ENCODE peak calls at places on chromosomes 7 and 10, in eight cellular contexts. E is A549, J is SK-N-SH, P is transverse colon, W is esophagus muscularis mucosa, U is tibial nerve, S is sigmoid colon, T is upper lobe of left lung. X is an unnamed sample.

GRCh38 chr7:84237533-84238173 is 43.1 kb upstream of the SEMA3A start:
- DNase-seq in J (no peak), W (no peak), S (no peak), U (no peak), T (no peak), P (no peak), E (peak), X (no peak)

GRCh38 chr7:94424336-94424735 is 29.6 kb downstream of the COL1A2 start:
- DNase-seq in T (no peak), E (no peak), P (no peak), W (no peak), S (no peak), U (no peak), J (no peak), X (no peak)

GRCh38 chr10:88728107-88728763 is 22.2 kb downstream of the LIPK start:
- DNase-seq in P (peak), U (no peak), S (no peak), E (no peak), J (no peak), W (no peak), T (no peak), X (no peak)

GRCh38 chr10:94016727-94017714 is 23.3 kb downstream of the PLCE1 start:
- DNase-seq in T (no peak), U (no peak), W (no peak), S (no peak), P (no peak), E (no peak), J (no peak), X (no peak)

GRCh38 chr7:107076781-107077698 is 32.5 kb downstream of the PRKAR2B start:
- DNase-seq in S (no peak), J (no peak), P (no peak), U (no peak), E (no peak), T (no peak), W (no peak), X (no peak)

GRCh38 chr7:47809387-47809786 is 138.9 kb downstream of the PKD1L1 start:
- DNase-seq in E (no peak), T (no peak), P (no peak), S (no peak), W (no peak), U (no peak), J (no peak), X (no peak)

GRCh38 chr7:155917836-155918385 is 105.6 kb upstream of the SHH start:
- DNase-seq in P (no peak), W (no peak), E (no peak), S (no peak), T (peak), U (no peak), J (no peak), X (no peak)

GRCh38 chr7:44247868-44248651 is 47.3 kb downstream of the YKT6 start:
- DNase-seq in P (no peak), S (no peak), U (no peak), E (no peak), W (no peak), T (no peak), J (no peak), X (no peak)

GRCh38 chr10:13784067-13784466 is 197.3 kb downstream of the PRPF18 start:
- DNase-seq in U (no peak), S (no peak), W (no peak), T (no peak), P (no peak), E (no peak), J (no peak), X (no peak)

GRCh38 chr7:71615017-71615416 is 483.1 kb downstream of the GALNT17 start:
- DNase-seq in U (no peak), E (no peak), P (no peak), J (no peak), W (no peak), T (no peak), S (no peak), X (no peak)

GRCh38 chr7:98573816-98574215 is 43.3 kb upstream of the NPTX2 start:
- DNase-seq in E (no peak), J (no peak), W (no peak), T (no peak), P (no peak), U (no peak), S (no peak), X (no peak)

GRCh38 chr10:17233534-17233933 is 5.5 kb downstream of the VIM start:
- DNase-seq in T (no peak), W (no peak), U (no peak), P (peak), S (peak), E (no peak), J (no peak), X (peak)

GRCh38 chr10:62244785-62245595 is 23.7 kb downstream of the RTKN2 start:
- DNase-seq in U (no peak), S (no peak), J (peak), W (no peak), P (peak), T (peak), E (no peak), X (peak)

GRCh38 chr7:95840953-95841950 is 68.9 kb downstream of the DYNC1I1 start:
- DNase-seq in J (peak), U (no peak), T (no peak), W (no peak), S (no peak), E (peak), P (no peak), X (no peak)

GRCh38 chr7:111363099-111363498 is 199.2 kb downstream of the IMMP2L start:
- DNase-seq in P (no peak), S (no peak), J (no peak), U (no peak), W (no peak), E (no peak), T (no peak), X (no peak)

GRCh38 chr7:138878064-138878463 is 80.1 kb upstream of the ATP6V0A4 start:
- DNase-seq in P (no peak), T (no peak), J (no peak), S (no peak), W (no peak), E (no peak), U (no peak), X (no peak)

GRCh38 chr10:24350111-24350921 is 141.4 kb downstream of the KIAA1217 start:
- DNase-seq in J (no peak), U (no peak), T (no peak), W (no peak), S (no peak), E (no peak), P (no peak), X (no peak)

GRCh38 chr10:130479906-130480305 is 343.7 kb downstream of the GLRX3 start:
- DNase-seq in S (peak), U (no peak), W (no peak), T (no peak), J (no peak), E (no peak), P (no peak), X (no peak)

GRCh38 chr10:93435621-93436385 is 46.3 kb downstream of the MYOF start:
- DNase-seq in U (no peak), W (no peak), T (peak), P (no peak), E (no peak), S (peak), J (no peak), X (no peak)

GRCh38 chr7:77691892-77692491 is 4.3 kb upstream of the RSBN1L start:
- DNase-seq in U (no peak), E (no peak), S (no peak), J (no peak), T (no peak), W (no peak), P (peak), X (no peak)

GRCh38 chr7:140640060-140640611 is 477 bp downstream of the DENND2A start:
- DNase-seq in J (peak), P (peak), S (peak), W (no peak), T (no peak), E (peak), U (no peak), X (peak)

GRCh38 chr7:100127866-100128601 is 1.3 kb downstream of the MBLAC1 start:
- DNase-seq in U (no peak), T (no peak), J (peak), W (no peak), E (no peak), P (peak), S (no peak), X (peak)

GRCh38 chr10:95188593-95188992 is 5.4 kb upstream of the ACSM6 start:
- DNase-seq in W (no peak), U (no peak), T (no peak), S (no peak), P (no peak), J (no peak), E (no peak), X (no peak)

GRCh38 chr10:104322416-104322782 is 15.9 kb downstream of the ITPRIP start:
- DNase-seq in W (no peak), E (no peak), S (peak), J (peak), P (peak), T (peak), U (peak), X (no peak)

DNA sequence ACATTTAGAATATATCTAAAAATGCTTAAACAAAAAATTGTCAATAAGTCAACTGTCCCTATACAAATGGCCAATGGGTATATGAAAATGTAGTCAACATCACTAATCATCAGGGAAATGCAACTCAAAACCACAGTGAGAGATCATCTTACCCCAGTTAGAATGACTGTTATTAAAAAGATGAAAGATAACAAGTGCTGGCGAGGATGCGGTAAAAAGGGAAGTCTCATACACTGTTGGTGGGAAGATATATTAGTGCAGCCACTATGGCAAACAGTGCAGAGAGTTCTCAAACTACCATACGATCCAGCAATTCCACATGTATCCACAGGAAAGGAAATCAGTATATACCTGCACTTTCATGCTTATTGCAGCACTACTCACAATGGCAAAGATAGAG is 48.6 kb upstream of the APBB1IP start:
- DNase-seq in U (no peak), P (no peak), E (no peak), S (no peak), T (no peak), W (no peak), J (no peak), X (no peak)
- TF ChIP-seq EP300 in U (no peak), P (no peak), E (no peak), S (no peak), T (no peak), W (no peak), J (no peak), X (no peak)

GRCh38 chr7:128672927-128673517 is 930 bp downstream of the GARIN1A start:
- DNase-seq in T (no peak), P (no peak), S (no peak), J (peak), E (no peak), U (no peak), W (no peak), X (no peak)
- TF ChIP-seq CTCF in T (no peak), P (no peak), S (no peak), J (peak), E (peak), U (no peak), W (peak), X (no peak)

DNA sequence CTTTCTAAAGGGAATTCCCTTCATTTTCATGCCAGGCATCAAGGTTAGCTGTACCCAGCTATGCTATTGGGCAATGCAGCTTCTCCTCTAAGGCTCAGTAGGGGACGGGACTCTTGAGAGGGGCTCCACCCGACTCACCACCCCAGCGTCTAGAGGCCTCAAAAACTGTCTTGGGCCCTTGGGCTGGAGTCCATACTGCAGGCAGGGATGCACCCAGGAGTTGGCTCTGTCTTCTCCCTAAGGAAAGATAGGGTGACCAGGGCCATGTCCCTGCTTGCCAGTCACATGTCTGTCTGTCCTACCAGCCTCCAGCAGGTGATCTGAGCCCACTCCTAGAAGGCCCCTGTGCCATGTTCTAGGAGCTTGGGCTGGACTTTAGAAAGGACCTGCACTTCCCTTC is 1.2 kb downstream of the OPN4 start:
- DNase-seq in T (no peak), U (no peak), P (peak), S (peak), E (no peak), W (no peak), J (peak), X (peak)
- TF ChIP-seq EP300 in T (no peak), U (no peak), P (no peak), S (no peak), E (no peak), W (no peak), J (no peak), X (no peak)

GRCh38 chr10:113027574-113028392 is 77.7 kb downstream of the TCF7L2 start:
- DNase-seq in E (no peak), U (no peak), J (no peak), P (no peak), S (peak), W (no peak), T (no peak), X (no peak)
- TF ChIP-seq CTCF in E (no peak), U (no peak), J (no peak), P (no peak), S (no peak), W (no peak), T (no peak), X (no peak)

GRCh38 chr7:53904355-53904754 is 637.8 kb upstream of the VSTM2A start:
- DNase-seq in W (no peak), S (no peak), J (no peak), T (no peak), U (no peak), P (no peak), E (no peak), X (no peak)

DNA sequence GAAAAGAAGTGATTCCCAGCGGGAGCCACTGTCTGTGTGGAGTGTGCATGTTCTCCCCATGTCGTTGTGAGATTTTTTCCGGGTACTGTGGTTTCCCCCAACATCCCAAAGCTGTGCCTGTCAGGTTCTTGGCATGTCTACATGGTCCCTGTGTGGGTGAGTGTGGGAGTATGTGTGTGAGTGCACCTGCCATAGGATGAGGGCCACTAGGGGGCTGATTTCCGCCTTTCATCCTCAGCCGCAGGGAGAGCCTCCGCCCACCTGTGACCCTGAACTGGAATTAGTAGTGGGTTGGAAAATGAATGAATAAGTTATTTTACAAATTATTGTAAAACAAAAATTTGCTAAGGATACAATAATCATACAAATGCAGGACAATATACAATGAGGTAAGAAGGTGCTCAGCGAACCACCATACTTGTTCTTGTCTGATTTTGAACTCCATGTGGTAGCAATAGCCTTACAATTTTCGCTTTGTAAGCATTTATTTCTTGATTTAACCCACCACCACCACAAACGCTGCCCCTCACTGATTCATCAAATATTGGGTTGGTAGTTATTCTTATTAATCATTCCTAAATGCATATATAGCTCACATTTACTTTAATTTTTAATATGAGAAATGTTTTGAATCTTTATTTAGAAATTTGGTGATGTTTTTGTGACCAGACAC is 641.2 kb upstream of the VSTM2A start:
- DNase-seq in J (peak), E (no peak), P (no peak), S (no peak), T (no peak), W (no peak), U (no peak), X (no peak)
- TF ChIP-seq EP300 in J (no peak), E (no peak), P (no peak), S (no peak), T (no peak), W (no peak), U (no peak), X (no peak)

DNA sequence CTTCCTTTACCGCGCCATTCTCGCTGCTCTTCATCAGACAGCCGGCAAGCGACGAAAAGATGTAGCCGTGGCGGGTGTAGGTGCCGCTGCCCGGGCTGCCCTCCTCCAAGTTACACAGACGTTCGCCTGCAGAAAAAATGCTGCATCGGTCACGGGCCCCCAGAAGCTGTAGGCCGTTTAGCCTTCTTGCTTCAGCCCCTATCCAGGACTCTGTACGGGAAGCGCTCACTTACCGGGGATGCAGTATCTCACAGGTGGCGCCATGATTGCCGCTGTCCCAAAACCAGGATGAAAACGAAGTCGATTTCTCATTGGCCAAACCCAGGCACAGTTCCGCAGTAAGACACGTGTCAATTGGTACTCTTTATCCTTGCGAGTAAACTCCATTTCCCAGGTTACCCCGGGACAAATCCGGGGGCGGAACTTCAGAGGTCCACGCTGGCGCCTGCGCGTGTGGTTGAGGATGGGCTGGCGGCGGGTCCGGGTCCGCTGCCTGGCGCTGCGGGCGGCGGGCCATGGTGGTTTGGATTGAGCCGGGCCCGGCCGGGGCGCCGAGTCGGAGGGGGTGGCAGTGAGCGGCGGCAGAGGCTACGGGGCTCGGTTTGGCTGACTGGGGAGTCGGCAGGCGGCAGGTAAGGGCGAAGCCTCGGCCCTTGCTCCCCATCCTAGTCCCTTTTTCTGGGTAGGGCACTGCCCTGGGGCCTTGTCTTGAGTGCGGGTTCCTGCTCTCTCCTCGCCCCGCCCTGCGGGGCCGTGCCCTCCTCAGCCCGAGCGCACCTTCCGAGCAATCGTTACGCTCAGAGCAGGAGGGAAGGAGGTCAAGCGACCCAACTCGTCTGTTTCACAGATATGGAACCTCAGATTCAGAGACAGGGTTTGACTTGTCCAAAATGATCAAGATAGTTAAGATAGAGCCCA is at the start of the genes EXOSC1 and ZDHHC16:
- DNase-seq in J (peak), P (peak), E (peak), S (peak), T (peak), U (peak), W (peak), X (peak)
- TF ChIP-seq CTCF in J (peak), P (no peak), E (no peak), S (no peak), T (no peak), U (peak), W (peak), X (no peak)

DNA sequence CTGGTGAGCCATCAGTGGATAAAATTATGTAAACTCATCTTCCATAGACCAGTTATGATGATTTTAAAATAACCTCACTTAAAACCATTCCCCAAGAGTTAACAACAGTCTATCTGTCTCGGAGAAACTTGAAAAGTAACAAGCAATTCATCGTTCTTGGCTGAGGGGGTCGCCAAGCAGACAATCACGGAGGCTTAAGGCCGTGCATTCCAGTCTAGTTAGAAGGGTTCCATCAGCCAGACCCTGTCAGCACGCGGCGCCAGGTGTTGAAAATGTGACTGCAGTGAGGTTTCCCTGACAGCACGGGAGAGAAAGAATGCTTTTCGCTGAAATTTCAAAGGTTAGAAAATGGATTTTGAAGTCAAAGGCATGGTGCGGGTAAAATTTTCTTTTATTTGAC is 1025.0 kb upstream of the CELF2 start:
- DNase-seq in J (no peak), S (no peak), U (no peak), T (no peak), P (no peak), E (no peak), W (no peak), X (peak)
- TF ChIP-seq EP300 in J (no peak), S (no peak), U (no peak), T (no peak), P (no peak), E (no peak), W (no peak), X (no peak)

GRCh38 chr7:23261843-23262452 is 15.4 kb downstream of the GPNMB start:
- DNase-seq in S (peak), P (peak), J (peak), W (no peak), U (no peak), E (peak), T (peak), X (peak)
- TF ChIP-seq CTCF in S (peak), P (peak), J (peak), W (peak), U (peak), E (peak), T (peak), X (peak)

X was measured in ovary.